ENCODE peak calls at places on chromosomes 1 and 21, in six cellular contexts. One of them, this sample, is unnamed.

GRCh38 chr1:65069186-65069585 is 78.8 kb upstream of the AK4 start:
- DNase-seq in body of pancreas: no peak
- DNase-seq in H54: no peak
- DNase-seq in prostate gland: no peak
- DNase-seq in uterus: no peak
- DNase-seq in gastrocnemius medialis: no peak
- DNase-seq in this sample: no peak

GRCh38 chr1:85865183-85865582 is 156.9 kb upstream of the ZNHIT6 start:
- DNase-seq in gastrocnemius medialis: no peak
- DNase-seq in uterus: no peak
- DNase-seq in H54: no peak
- DNase-seq in prostate gland: no peak
- DNase-seq in body of pancreas: no peak
- DNase-seq in this sample: no peak

GRCh38 chr1:201470581-201470980 is 1.6 kb upstream of the PHLDA3 start:
- DNase-seq in uterus: no peak
- DNase-seq in prostate gland: no peak
- DNase-seq in H54: no peak
- DNase-seq in gastrocnemius medialis: no peak
- DNase-seq in body of pancreas: no peak
- DNase-seq in this sample: no peak

GRCh38 chr1:48109390-48110009 is 112.3 kb upstream of the TRABD2B start:
- DNase-seq in gastrocnemius medialis: no peak
- DNase-seq in prostate gland: peak
- DNase-seq in body of pancreas: peak
- DNase-seq in uterus: no peak
- DNase-seq in H54: no peak
- DNase-seq in this sample: peak

GRCh38 chr1:16375521-16376359 is 8.7 kb downstream of the SZRD1 start:
- DNase-seq in H54: no peak
- DNase-seq in body of pancreas: no peak
- DNase-seq in gastrocnemius medialis: no peak
- DNase-seq in uterus: no peak
- DNase-seq in prostate gland: no peak
- DNase-seq in this sample: no peak

GRCh38 chr1:201731592-201731991 is 97.4 kb upstream of the IPO9 start:
- DNase-seq in gastrocnemius medialis: no peak
- DNase-seq in uterus: no peak
- DNase-seq in body of pancreas: no peak
- DNase-seq in prostate gland: no peak
- DNase-seq in H54: no peak
- DNase-seq in this sample: no peak

GRCh38 chr1:25469177-25469576 is 38.5 kb downstream of the MACO1 start:
- DNase-seq in H54: peak
- DNase-seq in body of pancreas: no peak
- DNase-seq in gastrocnemius medialis: no peak
- DNase-seq in prostate gland: no peak
- DNase-seq in uterus: no peak
- DNase-seq in this sample: no peak

GRCh38 chr1:182682898-182683501 is 1.4 kb downstream of the RGS8 start:
- DNase-seq in gastrocnemius medialis: no peak
- DNase-seq in uterus: no peak
- DNase-seq in H54: no peak
- DNase-seq in prostate gland: no peak
- DNase-seq in body of pancreas: no peak
- DNase-seq in this sample: no peak

GRCh38 chr1:179888071-179888470 is 6.0 kb downstream of the TOR1AIP1 start:
- DNase-seq in H54: no peak
- DNase-seq in gastrocnemius medialis: no peak
- DNase-seq in prostate gland: no peak
- DNase-seq in uterus: no peak
- DNase-seq in body of pancreas: no peak
- DNase-seq in this sample: no peak

GRCh38 chr1:182193908-182194550 is 132.5 kb upstream of the ZNF648 start:
- DNase-seq in H54: no peak
- DNase-seq in body of pancreas: peak
- DNase-seq in gastrocnemius medialis: peak
- DNase-seq in uterus: peak
- DNase-seq in prostate gland: no peak
- DNase-seq in this sample: no peak

GRCh38 chr1:55380313-55380970 is 165.3 kb upstream of the USP24 start:
- DNase-seq in body of pancreas: no peak
- DNase-seq in gastrocnemius medialis: peak
- DNase-seq in uterus: peak
- DNase-seq in H54: no peak
- DNase-seq in prostate gland: no peak
- DNase-seq in this sample: no peak

GRCh38 chr1:246428542-246429308 is 78.4 kb downstream of the SMYD3 start:
- DNase-seq in H54: peak
- DNase-seq in uterus: no peak
- DNase-seq in prostate gland: no peak
- DNase-seq in gastrocnemius medialis: no peak
- DNase-seq in body of pancreas: no peak
- DNase-seq in this sample: peak

GRCh38 chr1:193794239-193794638 is 607.8 kb upstream of the B3GALT2 start:
- DNase-seq in gastrocnemius medialis: no peak
- DNase-seq in uterus: no peak
- DNase-seq in H54: no peak
- DNase-seq in body of pancreas: no peak
- DNase-seq in prostate gland: no peak
- DNase-seq in this sample: no peak

GRCh38 chr1:36160949-36161485 is 5.1 kb downstream of the MAP7D1 start:
- DNase-seq in uterus: peak
- DNase-seq in body of pancreas: peak
- DNase-seq in H54: peak
- DNase-seq in gastrocnemius medialis: no peak
- DNase-seq in prostate gland: no peak
- DNase-seq in this sample: no peak

GRCh38 chr1:85582687-85583354 is 2.3 kb downstream of the CCN1 start:
- DNase-seq in H54: no peak
- DNase-seq in gastrocnemius medialis: no peak
- DNase-seq in uterus: no peak
- DNase-seq in prostate gland: no peak
- DNase-seq in body of pancreas: no peak
- DNase-seq in this sample: no peak

GRCh38 chr1:110677016-110677415 is 2.3 kb upstream of the KCNA3 start:
- DNase-seq in prostate gland: no peak
- DNase-seq in H54: no peak
- DNase-seq in gastrocnemius medialis: no peak
- DNase-seq in body of pancreas: no peak
- DNase-seq in uterus: no peak
- DNase-seq in this sample: no peak

GRCh38 chr1:116817582-116818064 is 63.4 kb downstream of the CD2 start:
- DNase-seq in gastrocnemius medialis: no peak
- DNase-seq in uterus: no peak
- DNase-seq in body of pancreas: peak
- DNase-seq in prostate gland: peak
- DNase-seq in H54: no peak
- DNase-seq in this sample: peak

GRCh38 chr1:228276361-228276831 is 68.6 kb downstream of the OBSCN start:
- DNase-seq in uterus: no peak
- DNase-seq in gastrocnemius medialis: peak
- DNase-seq in body of pancreas: no peak
- DNase-seq in H54: no peak
- DNase-seq in prostate gland: no peak
- DNase-seq in this sample: no peak

GRCh38 chr1:209657918-209658317 is 5.7 kb upstream of the LAMB3 start:
- DNase-seq in gastrocnemius medialis: no peak
- DNase-seq in prostate gland: no peak
- DNase-seq in H54: no peak
- DNase-seq in body of pancreas: no peak
- DNase-seq in uterus: no peak
- DNase-seq in this sample: no peak

GRCh38 chr1:23263380-23263887 is 46.1 kb upstream of the HTR1D start:
- DNase-seq in prostate gland: no peak
- DNase-seq in uterus: no peak
- DNase-seq in body of pancreas: no peak
- DNase-seq in H54: no peak
- DNase-seq in gastrocnemius medialis: no peak
- DNase-seq in this sample: no peak

GRCh38 chr1:56827711-56828110 is 8.5 kb upstream of the FYB2 start:
- DNase-seq in H54: no peak
- DNase-seq in gastrocnemius medialis: no peak
- DNase-seq in body of pancreas: no peak
- DNase-seq in prostate gland: no peak
- DNase-seq in uterus: no peak
- DNase-seq in this sample: no peak

GRCh38 chr1:175090775-175091174 is 23.1 kb downstream of the TNN start:
- DNase-seq in gastrocnemius medialis: no peak
- DNase-seq in body of pancreas: no peak
- DNase-seq in uterus: no peak
- DNase-seq in prostate gland: no peak
- DNase-seq in H54: no peak
- DNase-seq in this sample: no peak

GRCh38 chr1:175095978-175096611 is 28.5 kb downstream of the TNN start:
- DNase-seq in uterus: no peak
- DNase-seq in body of pancreas: peak
- DNase-seq in H54: no peak
- DNase-seq in gastrocnemius medialis: no peak
- DNase-seq in prostate gland: no peak
- DNase-seq in this sample: no peak

GRCh38 chr1:175097361-175097760 is 29.7 kb downstream of the TNN start:
- DNase-seq in uterus: no peak
- DNase-seq in prostate gland: no peak
- DNase-seq in H54: no peak
- DNase-seq in gastrocnemius medialis: no peak
- DNase-seq in body of pancreas: no peak
- DNase-seq in this sample: no peak

GRCh38 chr1:175095069-175095468 is 27.4 kb downstream of the TNN start:
- DNase-seq in H54: no peak
- DNase-seq in prostate gland: no peak
- DNase-seq in uterus: no peak
- DNase-seq in body of pancreas: no peak
- DNase-seq in gastrocnemius medialis: no peak
- DNase-seq in this sample: no peak

DNA sequence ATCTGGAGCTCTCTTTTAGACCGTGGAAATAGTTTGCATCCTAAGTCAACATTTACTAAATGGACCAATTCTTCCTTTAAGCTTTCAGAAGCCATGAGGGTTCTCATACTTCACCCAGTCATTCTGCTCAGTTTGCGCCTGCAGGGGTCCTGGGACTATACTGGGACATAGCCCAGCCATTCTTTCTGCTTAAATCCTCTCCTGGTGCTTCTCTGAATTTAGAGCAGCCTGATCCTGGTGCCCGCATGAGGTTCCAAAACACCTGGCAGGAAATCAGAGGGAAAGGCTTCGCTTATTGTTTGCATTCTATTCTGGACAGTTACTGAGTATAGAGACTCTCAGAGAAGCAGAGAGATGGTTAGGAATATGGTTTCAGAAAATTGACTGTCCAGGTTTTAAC is 27.0 kb downstream of the TNN start:
- DNase-seq in uterus: no peak
- DNase-seq in H54: no peak
- DNase-seq in gastrocnemius medialis: no peak
- DNase-seq in body of pancreas: no peak
- DNase-seq in prostate gland: no peak
- DNase-seq in this sample: no peak
- TF ChIP-seq POLR2A in uterus: no peak
- TF ChIP-seq POLR2A in H54: no peak
- TF ChIP-seq POLR2A in gastrocnemius medialis: no peak
- TF ChIP-seq POLR2A in body of pancreas: no peak
- TF ChIP-seq POLR2A in prostate gland: no peak
- TF ChIP-seq POLR2A in this sample: no peak

GRCh38 chr21:36093512-36093911 is 23.7 kb downstream of the CBR1 start:
- DNase-seq in gastrocnemius medialis: no peak
- DNase-seq in uterus: no peak
- DNase-seq in body of pancreas: no peak
- DNase-seq in prostate gland: no peak
- DNase-seq in H54: no peak
- DNase-seq in this sample: no peak
- TF ChIP-seq POLR2A in gastrocnemius medialis: no peak
- TF ChIP-seq POLR2A in uterus: no peak
- TF ChIP-seq POLR2A in body of pancreas: no peak
- TF ChIP-seq POLR2A in prostate gland: no peak
- TF ChIP-seq POLR2A in H54: no peak
- TF ChIP-seq POLR2A in this sample: no peak

GRCh38 chr1:185293967-185294542 is 23.0 kb downstream of the IVNS1ABP start:
- DNase-seq in prostate gland: no peak
- DNase-seq in gastrocnemius medialis: no peak
- DNase-seq in uterus: no peak
- DNase-seq in H54: no peak
- DNase-seq in body of pancreas: no peak
- DNase-seq in this sample: no peak
- TF ChIP-seq POLR2A in prostate gland: no peak
- TF ChIP-seq POLR2A in gastrocnemius medialis: no peak
- TF ChIP-seq POLR2A in uterus: no peak
- TF ChIP-seq POLR2A in H54: no peak
- TF ChIP-seq POLR2A in body of pancreas: no peak
- TF ChIP-seq POLR2A in this sample: no peak

GRCh38 chr1:92960395-92961130 is 699 bp downstream of the DIPK1A start:
- DNase-seq in prostate gland: peak
- DNase-seq in uterus: peak
- DNase-seq in body of pancreas: peak
- DNase-seq in H54: peak
- DNase-seq in gastrocnemius medialis: peak
- DNase-seq in this sample: peak

GRCh38 chr1:92961896-92962752 is 862 bp upstream of the DIPK1A start:
- DNase-seq in H54: peak
- DNase-seq in uterus: peak
- DNase-seq in body of pancreas: peak
- DNase-seq in gastrocnemius medialis: no peak
- DNase-seq in prostate gland: no peak
- DNase-seq in this sample: peak

GRCh38 chr1:92965003-92965402 is 3.7 kb upstream of the DIPK1A start:
- DNase-seq in prostate gland: no peak
- DNase-seq in gastrocnemius medialis: no peak
- DNase-seq in body of pancreas: no peak
- DNase-seq in H54: no peak
- DNase-seq in uterus: no peak
- DNase-seq in this sample: no peak

GRCh38 chr1:92958203-92958970 is 2.9 kb downstream of the DIPK1A start:
- DNase-seq in uterus: no peak
- DNase-seq in body of pancreas: no peak
- DNase-seq in prostate gland: no peak
- DNase-seq in gastrocnemius medialis: no peak
- DNase-seq in H54: no peak
- DNase-seq in this sample: no peak

DNA sequence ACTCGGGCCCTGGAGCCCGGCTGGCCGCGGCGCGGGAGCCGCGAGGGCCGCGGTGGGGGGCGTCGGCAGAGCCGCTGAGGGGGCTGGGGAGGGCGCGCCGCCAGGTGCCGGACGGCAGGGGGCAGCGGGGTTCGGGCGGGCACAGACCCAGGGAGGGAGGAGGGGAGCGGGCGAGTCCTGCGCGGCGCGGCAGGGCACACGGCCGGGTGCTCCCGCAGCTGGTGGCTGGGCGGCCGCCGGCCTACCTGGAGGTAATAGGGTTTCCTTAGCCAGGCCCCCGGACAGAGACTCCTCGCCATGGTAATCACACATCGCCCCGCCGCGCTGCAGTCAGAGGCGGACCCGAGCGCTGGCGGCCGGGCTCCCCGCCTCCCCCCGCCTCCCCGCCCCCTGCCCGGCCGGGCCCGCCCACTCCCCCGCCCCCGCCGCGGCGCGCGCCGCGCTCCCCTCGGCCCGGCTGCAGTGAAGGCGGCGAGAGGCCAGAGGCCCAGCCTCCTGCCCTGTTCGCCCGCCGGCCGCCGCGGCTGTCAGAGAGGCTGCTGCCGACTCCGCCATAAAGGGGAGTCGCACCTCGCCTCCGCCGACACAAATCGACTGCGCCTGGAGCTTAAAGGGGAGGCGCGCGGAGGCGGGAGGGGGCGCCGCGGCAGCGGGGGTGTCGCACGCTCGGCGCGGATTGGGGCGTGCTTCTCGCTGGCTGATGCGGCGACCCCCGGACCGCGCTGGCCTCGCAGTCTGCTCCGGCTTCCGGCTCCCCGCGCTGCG is at the start of gene DIPK1A:
- DNase-seq in prostate gland: peak
- DNase-seq in H54: peak
- DNase-seq in gastrocnemius medialis: peak
- DNase-seq in body of pancreas: peak
- DNase-seq in uterus: peak
- DNase-seq in this sample: peak
- TF ChIP-seq POLR2A in prostate gland: peak
- TF ChIP-seq POLR2A in H54: peak
- TF ChIP-seq POLR2A in gastrocnemius medialis: peak
- TF ChIP-seq POLR2A in body of pancreas: peak
- TF ChIP-seq POLR2A in uterus: peak
- TF ChIP-seq POLR2A in this sample: no peak